ENCODE peak calls at places on chromosome 21, in nine cellular contexts. One of them, this sample, is unnamed.

GRCh38 chr21:45401916-45402900 is 2.8 kb upstream of the COL18A1 start:
- DNase-seq in neural crest cell: no peak
- DNase-seq in HFF-Myc: no peak
- DNase-seq in lower leg skin: no peak
- DNase-seq in Calu3: no peak
- DNase-seq in GM13977: no peak
- DNase-seq in mesothelial cell of epicardium: no peak
- DNase-seq in breast epithelium: no peak
- DNase-seq in CD8-positive, alpha-beta T cell: no peak
- DNase-seq in this sample: no peak

GRCh38 chr21:44428281-44428942 is 26.9 kb upstream of the LRRC3 start:
- DNase-seq in neural crest cell: no peak
- DNase-seq in HFF-Myc: no peak
- DNase-seq in lower leg skin: no peak
- DNase-seq in Calu3: peak; percentile 18
- DNase-seq in GM13977: no peak
- DNase-seq in mesothelial cell of epicardium: no peak
- DNase-seq in breast epithelium: peak; percentile 10
- DNase-seq in CD8-positive, alpha-beta T cell: peak; percentile 43
- DNase-seq in this sample: no peak

GRCh38 chr21:38438476-38438893 is 59.8 kb downstream of the ERG start:
- DNase-seq in neural crest cell: no peak
- DNase-seq in HFF-Myc: no peak
- DNase-seq in lower leg skin: no peak
- DNase-seq in Calu3: peak; percentile 6
- DNase-seq in GM13977: no peak
- DNase-seq in mesothelial cell of epicardium: peak; percentile 45
- DNase-seq in breast epithelium: no peak
- DNase-seq in CD8-positive, alpha-beta T cell: no peak
- DNase-seq in this sample: no peak

GRCh38 chr21:44398499-44398898 is 45.1 kb downstream of the TRPM2 start:
- DNase-seq in neural crest cell: no peak
- DNase-seq in HFF-Myc: no peak
- DNase-seq in lower leg skin: no peak
- DNase-seq in Calu3: no peak
- DNase-seq in GM13977: no peak
- DNase-seq in mesothelial cell of epicardium: no peak
- DNase-seq in breast epithelium: no peak
- DNase-seq in CD8-positive, alpha-beta T cell: no peak
- DNase-seq in this sample: no peak

GRCh38 chr21:45845790-45846130 is 135.8 kb upstream of the COL6A1 start:
- DNase-seq in neural crest cell: no peak
- DNase-seq in HFF-Myc: no peak
- DNase-seq in lower leg skin: no peak
- DNase-seq in Calu3: no peak
- DNase-seq in GM13977: no peak
- DNase-seq in mesothelial cell of epicardium: no peak
- DNase-seq in breast epithelium: no peak
- DNase-seq in CD8-positive, alpha-beta T cell: no peak
- DNase-seq in this sample: no peak

GRCh38 chr21:27569091-27569490 is 602.2 kb upstream of the ADAMTS5 start:
- DNase-seq in neural crest cell: no peak
- DNase-seq in HFF-Myc: no peak
- DNase-seq in lower leg skin: no peak
- DNase-seq in Calu3: no peak
- DNase-seq in GM13977: no peak
- DNase-seq in mesothelial cell of epicardium: no peak
- DNase-seq in breast epithelium: no peak
- DNase-seq in CD8-positive, alpha-beta T cell: no peak
- DNase-seq in this sample: no peak

GRCh38 chr21:44089001-44089911 is 17.9 kb upstream of the PWP2 start:
- DNase-seq in neural crest cell: no peak
- DNase-seq in HFF-Myc: no peak
- DNase-seq in lower leg skin: no peak
- DNase-seq in Calu3: peak; percentile 16
- DNase-seq in GM13977: no peak
- DNase-seq in mesothelial cell of epicardium: no peak
- DNase-seq in breast epithelium: no peak
- DNase-seq in CD8-positive, alpha-beta T cell: peak; percentile 51
- DNase-seq in this sample: no peak

GRCh38 chr21:46125846-46126301 is 28.0 kb downstream of the COL6A2 start:
- DNase-seq in neural crest cell: no peak
- DNase-seq in HFF-Myc: no peak
- DNase-seq in lower leg skin: no peak
- DNase-seq in Calu3: no peak
- DNase-seq in GM13977: no peak
- DNase-seq in mesothelial cell of epicardium: peak; percentile 16
- DNase-seq in breast epithelium: no peak
- DNase-seq in CD8-positive, alpha-beta T cell: no peak
- DNase-seq in this sample: peak; percentile 12

GRCh38 chr21:44709426-44710293 is 1.7 kb downstream of the TSPEAR start:
- DNase-seq in neural crest cell: no peak
- DNase-seq in HFF-Myc: no peak
- DNase-seq in lower leg skin: peak; percentile 28
- DNase-seq in Calu3: no peak
- DNase-seq in GM13977: no peak
- DNase-seq in mesothelial cell of epicardium: no peak
- DNase-seq in breast epithelium: peak; percentile 50
- DNase-seq in CD8-positive, alpha-beta T cell: no peak
- DNase-seq in this sample: no peak

GRCh38 chr21:26146681-26147080 is 23.9 kb downstream of the APP start:
- DNase-seq in neural crest cell: no peak
- DNase-seq in HFF-Myc: no peak
- DNase-seq in lower leg skin: no peak
- DNase-seq in Calu3: no peak
- DNase-seq in GM13977: no peak
- DNase-seq in mesothelial cell of epicardium: no peak
- DNase-seq in breast epithelium: no peak
- DNase-seq in CD8-positive, alpha-beta T cell: no peak
- DNase-seq in this sample: no peak

GRCh38 chr21:30234643-30235042 is 18.7 kb upstream of the CLDN8 start:
- DNase-seq in neural crest cell: no peak
- DNase-seq in HFF-Myc: peak; percentile 7
- DNase-seq in lower leg skin: no peak
- DNase-seq in Calu3: no peak
- DNase-seq in GM13977: no peak
- DNase-seq in mesothelial cell of epicardium: no peak
- DNase-seq in breast epithelium: no peak
- DNase-seq in CD8-positive, alpha-beta T cell: no peak
- DNase-seq in this sample: no peak

GRCh38 chr21:45262041-45262581 is 25.6 kb downstream of the POFUT2 start:
- DNase-seq in neural crest cell: no peak
- DNase-seq in HFF-Myc: no peak
- DNase-seq in lower leg skin: no peak
- DNase-seq in Calu3: no peak
- DNase-seq in GM13977: no peak
- DNase-seq in mesothelial cell of epicardium: no peak
- DNase-seq in breast epithelium: peak; percentile 6
- DNase-seq in CD8-positive, alpha-beta T cell: no peak
- DNase-seq in this sample: peak; percentile 1

GRCh38 chr21:45528028-45528705 is 14.1 kb downstream of the SLC19A1 start:
- DNase-seq in neural crest cell: no peak
- DNase-seq in HFF-Myc: no peak
- DNase-seq in lower leg skin: no peak
- DNase-seq in Calu3: no peak
- DNase-seq in GM13977: no peak
- DNase-seq in mesothelial cell of epicardium: peak; percentile 15
- DNase-seq in breast epithelium: peak; percentile 15
- DNase-seq in CD8-positive, alpha-beta T cell: no peak
- DNase-seq in this sample: no peak

GRCh38 chr21:31650930-31651329 is 8.6 kb upstream of the SOD1 start:
- DNase-seq in neural crest cell: no peak
- DNase-seq in HFF-Myc: no peak
- DNase-seq in lower leg skin: no peak
- DNase-seq in Calu3: no peak
- DNase-seq in GM13977: no peak
- DNase-seq in mesothelial cell of epicardium: no peak
- DNase-seq in breast epithelium: no peak
- DNase-seq in CD8-positive, alpha-beta T cell: no peak
- DNase-seq in this sample: no peak

GRCh38 chr21:45022736-45023135 is 51.6 kb upstream of the ADARB1 start:
- DNase-seq in neural crest cell: no peak
- DNase-seq in HFF-Myc: no peak
- DNase-seq in lower leg skin: no peak
- DNase-seq in Calu3: no peak
- DNase-seq in GM13977: no peak
- DNase-seq in mesothelial cell of epicardium: no peak
- DNase-seq in breast epithelium: no peak
- DNase-seq in CD8-positive, alpha-beta T cell: no peak
- DNase-seq in this sample: no peak

GRCh38 chr21:38151021-38151645 is 105.7 kb upstream of the KCNJ15 start:
- DNase-seq in neural crest cell: no peak
- DNase-seq in HFF-Myc: no peak
- DNase-seq in lower leg skin: no peak
- DNase-seq in Calu3: no peak
- DNase-seq in GM13977: no peak
- DNase-seq in mesothelial cell of epicardium: no peak
- DNase-seq in breast epithelium: no peak
- DNase-seq in CD8-positive, alpha-beta T cell: no peak
- DNase-seq in this sample: no peak

GRCh38 chr21:18499761-18500376 is 96.3 kb upstream of the TMPRSS15 start:
- DNase-seq in neural crest cell: peak; percentile 67
- DNase-seq in HFF-Myc: peak; percentile 4
- DNase-seq in lower leg skin: peak; percentile 17
- DNase-seq in Calu3: peak; percentile 8
- DNase-seq in GM13977: no peak
- DNase-seq in mesothelial cell of epicardium: peak; percentile 25
- DNase-seq in breast epithelium: no peak
- DNase-seq in CD8-positive, alpha-beta T cell: no peak
- DNase-seq in this sample: no peak

GRCh38 chr21:44925027-44925755 is 4.5 kb upstream of the ITGB2 start:
- DNase-seq in neural crest cell: no peak
- DNase-seq in HFF-Myc: no peak
- DNase-seq in lower leg skin: no peak
- DNase-seq in Calu3: no peak
- DNase-seq in GM13977: no peak
- DNase-seq in mesothelial cell of epicardium: no peak
- DNase-seq in breast epithelium: no peak
- DNase-seq in CD8-positive, alpha-beta T cell: no peak
- DNase-seq in this sample: no peak

GRCh38 chr21:37079211-37079824 is 6.3 kb downstream of the TTC3 start:
- DNase-seq in neural crest cell: no peak
- DNase-seq in HFF-Myc: no peak
- DNase-seq in lower leg skin: no peak
- DNase-seq in Calu3: no peak
- DNase-seq in GM13977: no peak
- DNase-seq in mesothelial cell of epicardium: no peak
- DNase-seq in breast epithelium: no peak
- DNase-seq in CD8-positive, alpha-beta T cell: no peak
- DNase-seq in this sample: no peak
- TF ChIP-seq CTCF in neural crest cell: peak; percentile 25
- TF ChIP-seq CTCF in HFF-Myc: peak; percentile 27
- TF ChIP-seq CTCF in lower leg skin: no peak
- TF ChIP-seq CTCF in Calu3: no peak
- TF ChIP-seq CTCF in GM13977: peak; percentile 34
- TF ChIP-seq CTCF in mesothelial cell of epicardium: no peak
- TF ChIP-seq CTCF in breast epithelium: no peak
- TF ChIP-seq CTCF in CD8-positive, alpha-beta T cell: peak; percentile 44
- TF ChIP-seq CTCF in this sample: no peak

DNA sequence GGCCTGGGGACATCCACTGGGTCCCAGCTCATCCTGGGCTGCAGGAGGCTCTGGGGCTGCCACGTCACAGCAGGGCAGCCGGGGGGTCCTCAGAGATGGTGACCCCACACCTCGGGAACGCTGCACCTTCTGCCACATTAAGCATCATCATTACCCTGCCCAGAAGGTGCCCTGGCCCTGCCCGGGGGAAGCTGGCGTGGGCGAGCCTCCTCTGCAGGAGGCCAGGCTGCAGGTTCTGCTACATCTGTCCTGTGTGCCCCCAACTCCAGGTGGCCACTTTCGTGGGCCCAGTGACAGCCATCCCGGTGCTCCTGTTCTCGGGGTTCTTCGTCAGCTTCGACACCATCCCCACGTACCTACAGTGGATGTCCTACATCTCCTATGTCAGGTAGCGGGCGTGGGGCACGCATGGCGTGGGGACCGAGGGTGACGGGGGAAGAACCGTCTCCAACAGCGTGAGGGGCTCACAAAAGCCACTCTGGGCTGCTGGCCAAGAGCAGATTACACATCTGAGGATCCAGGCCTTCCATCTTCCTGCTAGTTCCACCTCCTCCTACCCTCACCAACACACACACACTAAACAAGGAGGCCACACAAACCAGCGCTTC is 20.8 kb downstream of the TFF3 start:
- DNase-seq in neural crest cell: no peak
- DNase-seq in HFF-Myc: no peak
- DNase-seq in lower leg skin: no peak
- DNase-seq in Calu3: no peak
- DNase-seq in GM13977: no peak
- DNase-seq in mesothelial cell of epicardium: no peak
- DNase-seq in breast epithelium: no peak
- DNase-seq in CD8-positive, alpha-beta T cell: no peak
- DNase-seq in this sample: no peak
- TF ChIP-seq CTCF in neural crest cell: no peak
- TF ChIP-seq CTCF in HFF-Myc: no peak
- TF ChIP-seq CTCF in lower leg skin: no peak
- TF ChIP-seq CTCF in Calu3: no peak
- TF ChIP-seq CTCF in GM13977: no peak
- TF ChIP-seq CTCF in mesothelial cell of epicardium: no peak
- TF ChIP-seq CTCF in breast epithelium: no peak
- TF ChIP-seq CTCF in CD8-positive, alpha-beta T cell: no peak
- TF ChIP-seq CTCF in this sample: no peak

GRCh38 chr21:23578027-23578426 is 2029.3 kb downstream of the MRPL39 start:
- DNase-seq in neural crest cell: no peak
- DNase-seq in HFF-Myc: no peak
- DNase-seq in lower leg skin: no peak
- DNase-seq in Calu3: no peak
- DNase-seq in GM13977: no peak
- DNase-seq in mesothelial cell of epicardium: no peak
- DNase-seq in breast epithelium: no peak
- DNase-seq in CD8-positive, alpha-beta T cell: no peak
- DNase-seq in this sample: no peak
- TF ChIP-seq CTCF in neural crest cell: no peak
- TF ChIP-seq CTCF in HFF-Myc: no peak
- TF ChIP-seq CTCF in lower leg skin: no peak
- TF ChIP-seq CTCF in Calu3: no peak
- TF ChIP-seq CTCF in GM13977: no peak
- TF ChIP-seq CTCF in mesothelial cell of epicardium: no peak
- TF ChIP-seq CTCF in breast epithelium: no peak
- TF ChIP-seq CTCF in CD8-positive, alpha-beta T cell: no peak
- TF ChIP-seq CTCF in this sample: peak; percentile 47

DNA sequence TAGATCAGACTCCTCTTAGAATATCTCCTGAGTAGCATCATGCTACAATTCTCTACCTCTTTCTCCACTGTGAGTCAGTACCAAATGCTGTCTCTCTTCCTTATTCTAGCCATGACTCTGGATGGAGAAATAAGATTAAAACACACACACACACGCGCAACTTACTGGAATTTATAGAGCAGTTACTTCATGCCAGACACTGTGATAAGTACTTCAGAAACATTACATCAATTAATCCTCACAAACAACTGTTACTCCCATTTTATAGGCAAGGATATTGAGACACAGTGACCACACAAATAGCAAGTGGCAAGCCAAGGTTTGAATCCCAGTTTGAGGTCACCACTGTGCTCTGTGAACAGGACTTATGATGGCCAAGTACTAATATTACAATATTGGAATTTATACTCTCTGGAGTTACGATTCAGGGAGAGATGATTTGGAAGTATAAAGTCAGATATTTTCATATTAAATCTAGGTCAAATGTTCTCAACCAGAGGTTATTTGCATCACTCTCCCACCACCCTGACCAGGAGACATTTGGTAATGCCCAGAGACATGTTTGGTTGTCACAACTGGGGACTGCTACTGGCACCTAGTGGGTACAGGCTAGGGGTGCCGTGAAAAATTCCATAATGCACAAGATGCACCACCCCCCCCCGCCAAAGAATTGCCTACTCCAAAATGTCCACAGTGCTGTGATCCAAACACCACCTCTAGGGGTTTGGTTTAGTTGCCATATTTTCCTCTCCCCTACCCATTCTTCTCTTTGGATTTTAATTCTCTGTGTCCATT is 221.6 kb downstream of the LTN1 start:
- DNase-seq in neural crest cell: no peak
- DNase-seq in HFF-Myc: no peak
- DNase-seq in lower leg skin: no peak
- DNase-seq in Calu3: no peak
- DNase-seq in GM13977: no peak
- DNase-seq in mesothelial cell of epicardium: no peak
- DNase-seq in breast epithelium: no peak
- DNase-seq in CD8-positive, alpha-beta T cell: no peak
- DNase-seq in this sample: no peak
- TF ChIP-seq CTCF in neural crest cell: no peak
- TF ChIP-seq CTCF in HFF-Myc: no peak
- TF ChIP-seq CTCF in lower leg skin: no peak
- TF ChIP-seq CTCF in Calu3: no peak
- TF ChIP-seq CTCF in GM13977: no peak
- TF ChIP-seq CTCF in mesothelial cell of epicardium: no peak
- TF ChIP-seq CTCF in breast epithelium: no peak
- TF ChIP-seq CTCF in CD8-positive, alpha-beta T cell: no peak
- TF ChIP-seq CTCF in this sample: no peak